ENCODE peak calls at places on chromosomes 12 and 14, in five cellular contexts. I, P, A, S and T are unnamed samples.

GRCh38 chr12:128970941-128971340 is 117.7 kb downstream of the GLT1D1 start:
- DNase-seq in P (no peak), I (no peak), A (no peak), S (no peak), T (no peak)

GRCh38 chr14:36313206-36313605 is 7.2 kb downstream of the MBIP start:
- DNase-seq in S (no peak), P (no peak), A (no peak), I (no peak), T (no peak)

GRCh38 chr12:113461666-113462065 is 10.0 kb downstream of the LHX5 start:
- DNase-seq in P (no peak), A (peak), S (no peak), I (peak), T (no peak)

GRCh38 chr12:131066207-131066885 is 112.6 kb downstream of the ADGRD1 start:
- DNase-seq in S (no peak), I (no peak), P (no peak), A (no peak), T (no peak)

GRCh38 chr12:87509233-87509820 is 519.9 kb downstream of the C12orf50 start:
- DNase-seq in A (peak), P (no peak), I (peak), S (peak), T (no peak)

GRCh38 chr12:118189761-118190181 is 53.8 kb downstream of the PEBP1 start:
- DNase-seq in S (peak), A (no peak), P (no peak), I (peak), T (no peak)

GRCh38 chr12:45674583-45674982 is 54.9 kb upstream of the ARID2 start:
- DNase-seq in S (peak), P (peak), I (peak), A (no peak), T (peak)

GRCh38 chr14:36856095-36856878 is 194.6 kb downstream of the PAX9 start:
- DNase-seq in A (no peak), S (no peak), I (no peak), P (no peak), T (peak)

GRCh38 chr12:70660620-70661219 is 23.5 kb upstream of the PTPRB start:
- DNase-seq in I (peak), P (peak), S (peak), A (peak), T (peak)

GRCh38 chr12:4791497-4791896 is 71.3 kb downstream of the GALNT8 start:
- DNase-seq in A (no peak), P (no peak), S (no peak), I (no peak), T (no peak)

GRCh38 chr12:131559517-131560516 is 151.1 kb upstream of the SFSWAP start:
- DNase-seq in A (peak), S (no peak), P (no peak), I (no peak), T (no peak)

GRCh38 chr14:77318006-77318553 is 2.6 kb downstream of the POMT2 start:
- DNase-seq in P (no peak), S (no peak), I (no peak), A (no peak), T (no peak)

GRCh38 chr12:75549989-75550388 is 38.6 kb upstream of the KRR1 start:
- DNase-seq in P (no peak), S (no peak), I (no peak), A (no peak), T (no peak)

GRCh38 chr12:111368291-111368683 is 608 bp downstream of the PHETA1 start:
- DNase-seq in A (no peak), I (no peak), P (no peak), S (no peak), T (no peak)

GRCh38 chr12:107436376-107436775 is 249.2 kb upstream of the PWP1 start:
- DNase-seq in I (peak), P (no peak), A (no peak), S (peak), T (no peak)

GRCh38 chr12:47156167-47156736 is 76.5 kb upstream of the AMIGO2 start:
- DNase-seq in S (peak), P (no peak), A (no peak), I (peak), T (no peak)

GRCh38 chr14:52067873-52068740 is 752 bp downstream of the NID2 start:
- DNase-seq in A (no peak), P (no peak), I (peak), S (peak), T (no peak)

GRCh38 chr14:66379116-66379515 is 107.1 kb upstream of the CCDC196 start:
- DNase-seq in S (peak), A (no peak), P (no peak), I (no peak), T (no peak)

GRCh38 chr12:112762753-112763152 is 28.8 kb upstream of the RPH3A start:
- DNase-seq in S (no peak), A (no peak), I (no peak), P (no peak), T (no peak)

GRCh38 chr12:107130830-107131760 is 37.7 kb upstream of the CRY1 start:
- DNase-seq in A (no peak), S (no peak), P (no peak), I (no peak), T (no peak)

GRCh38 chr14:59038746-59039145 is 149.7 kb upstream of the DAAM1 start:
- DNase-seq in A (no peak), I (no peak), S (no peak), P (no peak), T (no peak)

GRCh38 chr12:90026516-90026915 is 317.9 kb upstream of the ATP2B1 start:
- DNase-seq in A (no peak), I (no peak), S (no peak), P (no peak), T (no peak)

GRCh38 chr14:32417956-32418552 is 89.0 kb downstream of the AKAP6 start:
- DNase-seq in I (peak), S (peak), A (no peak), P (no peak), T (no peak)

GRCh38 chr12:47609806-47610205 is 96.0 kb downstream of the RPAP3 start:
- DNase-seq in S (no peak), I (no peak), A (no peak), P (no peak), T (no peak)

GRCh38 chr12:3251067-3251466 is 173.9 kb downstream of the TSPAN9 start:
- DNase-seq in P (no peak), I (no peak), A (no peak), S (no peak), T (no peak)

GRCh38 chr14:100056964-100057817 is 8.0 kb upstream of the EVL start:
- DNase-seq in P (no peak), I (peak), S (peak), A (no peak), T (no peak)

GRCh38 chr14:56817396-56817921 is 7.2 kb upstream of the OTX2 start:
- DNase-seq in I (no peak), P (no peak), A (no peak), S (no peak), T (no peak)

GRCh38 chr12:67630373-67631088 is 18.0 kb upstream of the DYRK2 start:
- DNase-seq in S (no peak), I (peak), A (no peak), P (no peak), T (no peak)

GRCh38 chr14:60485600-60486251 is at the start of gene C14orf39:
- DNase-seq in P (no peak), I (peak), S (peak), A (no peak), T (no peak)

GRCh38 chr14:32430326-32430725 is 101.2 kb downstream of the AKAP6 start:
- DNase-seq in P (no peak), S (peak), A (no peak), I (peak), T (no peak)

GRCh38 chr12:91127751-91128150 is 16.5 kb upstream of the LUM start:
- DNase-seq in P (no peak), A (no peak), S (no peak), I (peak), T (no peak)

GRCh38 chr14:104290756-104291122 is 152.4 kb downstream of the KIF26A start:
- DNase-seq in A (no peak), I (no peak), S (no peak), P (no peak), T (no peak)

GRCh38 chr14:104882325-104882973 is 17.4 kb downstream of the CEP170B start:
- DNase-seq in I (peak), A (peak), P (no peak), S (no peak), T (no peak)

GRCh38 chr14:81710232-81710845 is 176.7 kb upstream of the SEL1L start:
- DNase-seq in P (peak), I (peak), S (peak), A (peak), T (no peak)

DNA sequence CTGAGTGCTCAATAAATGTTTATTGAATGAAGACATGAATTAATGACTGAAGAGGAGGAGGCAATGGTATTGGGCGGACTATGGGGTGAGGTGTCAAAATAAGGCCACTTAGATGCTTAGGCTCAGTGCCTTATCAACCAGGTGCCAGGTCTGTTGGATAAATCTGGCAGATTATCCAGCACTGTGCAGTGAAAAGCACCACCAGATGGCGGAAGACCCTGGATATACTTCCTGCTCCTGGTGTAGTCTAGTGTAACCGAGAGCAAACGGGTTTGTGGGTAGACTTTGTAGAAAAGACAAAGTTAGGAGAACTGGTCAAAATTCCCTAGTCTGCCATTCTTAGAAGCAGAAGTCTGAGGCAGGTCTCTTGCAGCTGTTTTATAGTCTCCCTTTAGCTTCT is 306.3 kb downstream of the ATP23 start:
- DNase-seq in I (peak), A (peak), S (no peak), P (no peak), T (no peak)
- TF ChIP-seq CTCF in I (peak), A (no peak), S (no peak), P (peak), T (no peak)

GRCh38 chr12:52241205-52241842 is 8.3 kb downstream of the KRT7 start:
- DNase-seq in A (no peak), S (no peak), I (no peak), P (no peak), T (no peak)
- TF ChIP-seq CTCF in A (no peak), S (no peak), I (no peak), P (no peak), T (no peak)

GRCh38 chr14:26138764-26139445 is 458.9 kb downstream of the NOVA1 start:
- DNase-seq in I (peak), S (peak), P (no peak), A (no peak), T (no peak)

GRCh38 chr14:26132061-26132460 is 465.8 kb downstream of the NOVA1 start:
- DNase-seq in A (no peak), P (no peak), I (peak), S (peak), T (no peak)

DNA sequence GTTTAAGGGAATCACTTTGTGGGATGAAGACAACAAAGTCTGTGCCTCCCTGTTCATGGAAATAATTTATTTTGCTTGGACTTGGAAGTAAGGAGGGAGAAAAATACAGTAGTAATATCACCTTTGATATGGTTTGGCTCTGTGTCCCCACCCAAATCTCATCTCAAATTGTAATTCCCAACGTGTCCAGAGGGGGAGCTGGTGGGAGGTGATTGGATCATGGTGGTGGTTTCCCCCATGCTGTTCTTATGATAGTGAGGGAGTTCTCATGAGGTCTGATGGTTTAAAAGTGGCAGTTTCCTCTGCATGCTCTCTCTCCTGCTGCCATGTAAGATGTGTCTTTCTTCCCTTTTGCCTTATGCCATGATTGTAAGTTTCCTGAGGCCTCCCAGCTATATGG is 460.7 kb downstream of the NOVA1 start:
- DNase-seq in I (no peak), P (no peak), A (no peak), S (no peak), T (no peak)
- TF ChIP-seq CTCF in I (peak), P (peak), A (no peak), S (peak), T (no peak)

GRCh38 chr12:95323204-95323603 is 105.6 kb downstream of the VEZT start:
- DNase-seq in A (no peak), S (no peak), P (no peak), I (no peak), T (no peak)
- TF ChIP-seq CTCF in A (no peak), S (no peak), P (no peak), I (no peak), T (no peak)